ENCODE peak calls at places on chromosomes 16 and 17, in four cellular contexts. I, N, J and A are unnamed samples.

GRCh38 chr16:50248845-50249244 is 17.5 kb upstream of the ADCY7 start:
- DNase-seq in I (no peak), N (no peak), J (no peak), A (no peak)

GRCh38 chr17:68210570-68210969 is 37.3 kb upstream of the AMZ2 start:
- DNase-seq in I (no peak), N (no peak), J (no peak), A (no peak)

GRCh38 chr16:22664561-22664997 is 149.4 kb upstream of the HS3ST2 start:
- DNase-seq in I (no peak), N (no peak), J (no peak), A (no peak)

GRCh38 chr16:2810651-2811050 is 6.4 kb upstream of the PRSS21 start:
- DNase-seq in I (no peak), N (no peak), J (no peak), A (no peak)

GRCh38 chr17:15382866-15383265 is 41.5 kb upstream of the TEKT3 start:
- DNase-seq in I (no peak), N (no peak), J (no peak), A (no peak)

GRCh38 chr17:66548158-66548557 is 245.7 kb downstream of the PRKCA start:
- DNase-seq in I (no peak), N (no peak), J (no peak), A (peak)

GRCh38 chr17:81947189-81947588 is at the start of gene MYADML2:
- DNase-seq in I (no peak), N (no peak), J (no peak), A (no peak)

GRCh38 chr17:31424944-31425582 is 33.6 kb downstream of the RAB11FIP4 start:
- DNase-seq in I (no peak), N (no peak), J (peak), A (no peak)

GRCh38 chr17:40309938-40310510 is 1.0 kb downstream of the RARA start:
- DNase-seq in I (no peak), N (no peak), J (no peak), A (no peak)

GRCh38 chr16:47732122-47732805 is 271.1 kb downstream of the PHKB start:
- DNase-seq in I (no peak), N (no peak), J (no peak), A (peak)

GRCh38 chr16:10037771-10038170 is 144.5 kb downstream of the GRIN2A start:
- DNase-seq in I (no peak), N (no peak), J (no peak), A (no peak)

GRCh38 chr16:47037746-47038458 is 64.4 kb upstream of the DNAJA2 start:
- DNase-seq in I (peak), N (peak), J (peak), A (peak)

GRCh38 chr17:75832652-75833400 is 11.4 kb downstream of the UNC13D start:
- DNase-seq in I (no peak), N (no peak), J (no peak), A (peak)

GRCh38 chr17:62653831-62654829 is 26.7 kb downstream of the MRC2 start:
- DNase-seq in I (no peak), N (no peak), J (peak), A (no peak)

GRCh38 chr17:32894245-32894644 is 17.3 kb upstream of the MYO1D start:
- DNase-seq in I (no peak), N (no peak), J (no peak), A (no peak)

GRCh38 chr17:74374786-74375185 is 7.5 kb downstream of the GPR142 start:
- DNase-seq in I (no peak), N (no peak), J (no peak), A (no peak)

GRCh38 chr17:53649201-53649600 is 173.5 kb upstream of the KIF2B start:
- DNase-seq in I (no peak), N (no peak), J (no peak), A (no peak)

GRCh38 chr17:49338883-49339282 is 23.2 kb downstream of the ZNF652 start:
- DNase-seq in I (no peak), N (no peak), J (no peak), A (no peak)